ENCODE peak calls at places on chromosomes 6 and 20, in six cellular contexts. M, Q, B, G, O and S are unnamed samples.

GRCh38 chr6:41488064-41488391 is 58.2 kb upstream of the FOXP4 start:
- DNase-seq in M (no peak), Q (no peak), B (no peak), G (no peak), O (no peak), S (no peak)

GRCh38 chr6:166597711-166598440 is 11.4 kb upstream of the RAMACL start:
- DNase-seq in M (no peak), Q (no peak), B (no peak), G (no peak), O (no peak), S (peak)

GRCh38 chr6:47041741-47042140 is 391 bp downstream of the ADGRF1 start:
- DNase-seq in M (no peak), Q (no peak), B (no peak), G (no peak), O (no peak), S (no peak)

GRCh38 chr20:63696311-63696627 is 183 bp upstream of the TNFRSF6B start:
- DNase-seq in M (peak), Q (no peak), B (no peak), G (peak), O (no peak), S (no peak)

GRCh38 chr6:129112591-129112990 is 229.7 kb downstream of the LAMA2 start:
- DNase-seq in M (no peak), Q (no peak), B (no peak), G (no peak), O (no peak), S (no peak)

GRCh38 chr6:90274481-90275030 is 22.1 kb downstream of the BACH2 start:
- DNase-seq in M (no peak), Q (no peak), B (peak), G (no peak), O (peak), S (no peak)

GRCh38 chr20:13874269-13875158 is 89.7 kb downstream of the NDUFAF5 start:
- DNase-seq in M (no peak), Q (no peak), B (no peak), G (no peak), O (no peak), S (no peak)

GRCh38 chr6:34152806-34153565 is 7.1 kb upstream of the GRM4 start:
- DNase-seq in M (peak), Q (no peak), B (no peak), G (no peak), O (no peak), S (peak)

GRCh38 chr6:131657630-131658111 is 20.6 kb downstream of the ENPP3 start:
- DNase-seq in M (no peak), Q (no peak), B (no peak), G (no peak), O (no peak), S (no peak)

GRCh38 chr20:63064745-63065711 is 58.3 kb upstream of the BHLHE23 start:
- DNase-seq in M (peak), Q (no peak), B (no peak), G (peak), O (no peak), S (peak)

GRCh38 chr6:139161817-139162284 is 27.0 kb downstream of the HECA start:
- DNase-seq in M (no peak), Q (no peak), B (no peak), G (no peak), O (no peak), S (no peak)

GRCh38 chr6:54614499-54615195 is 231.9 kb upstream of the FAM83B start:
- DNase-seq in M (no peak), Q (no peak), B (no peak), G (no peak), O (no peak), S (no peak)

DNA sequence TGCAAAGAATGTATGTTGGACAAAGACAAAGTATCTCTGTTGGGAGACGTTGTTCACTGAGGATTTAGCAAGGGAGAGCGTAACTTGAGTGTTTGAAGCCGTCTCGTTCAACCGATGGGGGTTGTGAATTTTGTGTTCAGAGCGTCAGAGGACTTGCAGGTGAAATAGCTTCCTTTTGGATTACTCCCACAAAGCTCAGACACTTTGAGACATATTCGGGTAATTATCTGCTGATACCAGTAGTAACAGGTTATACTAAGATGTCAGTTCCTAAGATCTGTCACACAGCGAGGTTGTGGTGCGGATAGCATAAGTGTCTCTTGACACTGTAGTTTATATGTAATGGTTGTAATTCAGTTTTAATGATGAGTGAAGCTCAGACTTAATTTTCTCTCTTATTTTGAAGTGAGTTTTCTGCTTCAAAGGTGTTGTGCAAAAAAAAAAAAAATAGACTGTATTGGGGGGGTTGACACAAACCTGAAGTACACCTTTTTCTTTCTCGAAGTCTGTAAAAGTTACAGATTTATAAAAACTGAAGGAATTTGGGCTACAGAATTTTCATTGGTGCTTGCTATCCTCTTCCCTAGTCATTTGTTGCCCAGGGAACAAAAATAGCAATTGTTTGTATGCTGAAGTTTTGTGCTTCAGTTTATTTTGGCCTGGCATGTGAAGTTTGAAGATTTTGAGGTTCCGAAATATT is 1.7 kb downstream of the ASXL1 start:
- DNase-seq in M (no peak), Q (no peak), B (no peak), G (no peak), O (no peak), S (no peak)
- TF ChIP-seq POLR2A in M (no peak), Q (no peak), B (no peak), G (no peak), O (no peak), S (no peak)

GRCh38 chr6:37102299-37103168 is 67.4 kb upstream of the PIM1 start:
- DNase-seq in M (peak), Q (peak), B (peak), G (peak), O (peak), S (peak)
- TF ChIP-seq POLR2A in M (no peak), Q (no peak), B (no peak), G (peak), O (peak), S (no peak)

GRCh38 chr20:8019178-8019997 is at the start of gene TMX4:
- DNase-seq in M (peak), Q (peak), B (peak), G (peak), O (peak), S (peak)
- TF ChIP-seq POLR2A in M (peak), Q (peak), B (peak), G (peak), O (peak), S (peak)

GRCh38 chr6:111606620-111607115 is 990 bp upstream of the TRAF3IP2 start:
- DNase-seq in M (no peak), Q (no peak), B (no peak), G (no peak), O (no peak), S (peak)

GRCh38 chr6:111603648-111604047 is 2.0 kb downstream of the TRAF3IP2 start:
- DNase-seq in M (no peak), Q (no peak), B (no peak), G (no peak), O (no peak), S (no peak)

GRCh38 chr6:111602481-111603404 is 2.9 kb downstream of the TRAF3IP2 start:
- DNase-seq in M (peak), Q (no peak), B (peak), G (no peak), O (no peak), S (no peak)

GRCh38 chr6:111605100-111605748 is 454 bp downstream of the TRAF3IP2 start:
- DNase-seq in M (peak), Q (peak), B (peak), G (peak), O (peak), S (peak)

GRCh38 chr6:111604259-111605099 is 1.2 kb downstream of the TRAF3IP2 start:
- DNase-seq in M (peak), Q (peak), B (peak), G (no peak), O (peak), S (peak)
- TF ChIP-seq POLR2A in M (peak), Q (no peak), B (no peak), G (peak), O (no peak), S (no peak)

DNA sequence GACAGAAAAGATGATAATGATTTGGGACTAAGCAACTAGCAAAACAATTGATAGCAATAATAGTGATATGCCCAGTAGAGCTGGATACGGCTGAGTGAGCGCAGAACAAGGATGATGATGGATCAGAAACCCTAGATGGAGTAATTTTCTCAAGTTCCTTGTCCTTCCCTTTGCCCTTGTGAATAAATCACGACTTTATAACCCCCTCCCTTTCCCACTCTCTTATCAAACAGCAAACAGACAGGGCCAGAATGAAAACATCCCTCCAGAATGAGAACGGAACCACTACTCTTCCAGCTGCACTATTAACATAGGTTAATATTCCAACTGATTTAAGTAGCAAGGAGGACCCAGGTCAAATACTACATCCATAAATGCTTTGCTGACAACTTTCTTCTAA is 1.3 kb upstream of the MTFR2 start:
- DNase-seq in M (no peak), Q (no peak), B (no peak), G (no peak), O (no peak), S (no peak)
- TF ChIP-seq POLR2A in M (no peak), Q (no peak), B (no peak), G (no peak), O (no peak), S (no peak)

GRCh38 chr6:13273931-13274706 is 54.2 kb downstream of the TBC1D7 start:
- DNase-seq in M (no peak), Q (no peak), B (no peak), G (peak), O (no peak), S (peak)
- TF ChIP-seq POLR2A in M (no peak), Q (no peak), B (no peak), G (no peak), O (no peak), S (no peak)

GRCh38 chr6:109440325-109441068 is at the start of the genes PPIL6 and SMPD2:
- DNase-seq in M (peak), Q (peak), B (peak), G (peak), O (peak), S (peak)
- TF ChIP-seq POLR2A in M (no peak), Q (peak), B (peak), G (peak), O (peak), S (no peak)

GRCh38 chr6:22956029-22956715 is 386.8 kb downstream of the HDGFL1 start:
- DNase-seq in M (no peak), Q (no peak), B (peak), G (no peak), O (peak), S (no peak)

GRCh38 chr6:22954749-22955385 is 385.5 kb downstream of the HDGFL1 start:
- DNase-seq in M (no peak), Q (no peak), B (no peak), G (no peak), O (no peak), S (no peak)

GRCh38 chr6:22959571-22959970 is 390.2 kb downstream of the HDGFL1 start:
- DNase-seq in M (no peak), Q (no peak), B (no peak), G (no peak), O (no peak), S (no peak)

GRCh38 chr6:22964334-22964733 is 395.0 kb downstream of the HDGFL1 start:
- DNase-seq in M (no peak), Q (no peak), B (no peak), G (no peak), O (no peak), S (no peak)

DNA sequence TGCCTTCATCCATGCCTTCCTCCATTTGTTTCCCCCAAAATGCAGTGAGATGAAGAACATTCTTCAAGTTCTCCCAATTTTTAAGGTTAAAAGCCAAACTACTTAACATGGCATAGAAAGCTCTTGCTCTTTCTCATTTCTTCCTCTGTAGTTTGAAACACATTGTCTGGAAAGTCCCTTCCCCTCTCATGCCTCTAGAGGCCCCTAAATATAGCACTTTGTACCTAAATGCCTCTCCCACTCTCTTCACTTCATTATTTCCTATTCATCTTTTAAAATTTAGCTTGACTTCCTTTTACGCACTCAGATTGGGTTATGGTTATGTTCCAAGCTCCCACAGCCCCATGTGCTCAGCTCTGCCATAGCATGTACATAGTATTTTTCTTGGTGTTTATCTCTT is 389.3 kb downstream of the HDGFL1 start:
- DNase-seq in M (no peak), Q (no peak), B (no peak), G (no peak), O (no peak), S (no peak)
- TF ChIP-seq POLR2A in M (no peak), Q (no peak), B (no peak), G (no peak), O (no peak), S (no peak)

GRCh38 chr20:38673261-38673660 is 51.0 kb upstream of the SLC32A1 start:
- DNase-seq in M (no peak), Q (no peak), B (no peak), G (no peak), O (no peak), S (no peak)

GRCh38 chr20:38672504-38672903 is 51.8 kb upstream of the SLC32A1 start:
- DNase-seq in M (no peak), Q (no peak), B (no peak), G (no peak), O (no peak), S (peak)

GRCh38 chr20:38676576-38676975 is 47.7 kb upstream of the SLC32A1 start:
- DNase-seq in M (no peak), Q (no peak), B (no peak), G (no peak), O (no peak), S (no peak)

GRCh38 chr20:38673731-38674177 is 50.5 kb upstream of the SLC32A1 start:
- DNase-seq in M (no peak), Q (no peak), B (no peak), G (no peak), O (no peak), S (peak)

GRCh38 chr20:38674178-38675133 is 49.8 kb upstream of the SLC32A1 start:
- DNase-seq in M (no peak), Q (no peak), B (no peak), G (peak), O (no peak), S (no peak)
- TF ChIP-seq POLR2A in M (no peak), Q (no peak), B (no peak), G (no peak), O (no peak), S (no peak)